ENCODE peak calls at places on chromosomes 2 and 18, in four cellular contexts. M, D, V and X are unnamed samples. For H3K4me1 and H3K27me3, the result is how much of the 10 kb centered on the place peaks cover.

GRCh38 chr2:67169417-67170140 is 227.6 kb upstream of the ETAA1 start:
- DNase-seq in D (no peak), M (no peak), V (no peak), X (no peak)

GRCh38 chr18:36408606-36409005 is 111.1 kb downstream of the FHOD3 start:
- DNase-seq in D (no peak), M (no peak), V (no peak), X (no peak)

GRCh38 chr2:119649364-119649917 is 29.6 kb upstream of the TMEM177 start:
- DNase-seq in M (no peak), D (no peak), V (no peak), X (no peak)

GRCh38 chr18:21306368-21306767 is 64.3 kb downstream of the GREB1L start:
- DNase-seq in D (no peak), V (no peak), M (no peak), X (no peak)

GRCh38 chr2:232941400-232941799 is 71.3 kb downstream of the SNORC start:
- DNase-seq in V (no peak), M (no peak), D (no peak), X (no peak)

GRCh38 chr18:60684843-60685513 is 312.4 kb upstream of the MC4R start:
- DNase-seq in V (no peak), D (no peak), M (no peak), X (no peak)

GRCh38 chr2:28437918-28438317 is 45.3 kb downstream of the FOSL2 start:
- DNase-seq in D (no peak), V (no peak), M (no peak), X (no peak)

GRCh38 chr18:4789506-4789905 is 334.4 kb upstream of the DLGAP1 start:
- DNase-seq in D (no peak), M (no peak), V (no peak), X (no peak)

GRCh38 chr2:57376985-57377384 is 669.6 kb upstream of the VRK2 start:
- DNase-seq in M (no peak), D (no peak), V (no peak), X (no peak)

GRCh38 chr2:225398372-225398771 is 1.1 kb upstream of the NYAP2 start:
- DNase-seq in D (no peak), M (no peak), V (no peak), X (no peak)

GRCh38 chr2:95050385-95051300 is 25.1 kb downstream of the MAL start:
- DNase-seq in M (no peak), V (no peak), D (no peak), X (no peak)

GRCh38 chr18:12043811-12044210 is 49.8 kb upstream of the ANKRD62 start:
- DNase-seq in D (no peak), V (no peak), M (no peak), X (no peak)

GRCh38 chr18:55150001-55150400 is 190.7 kb upstream of the CCDC68 start:
- DNase-seq in D (peak), M (no peak), V (no peak), X (no peak)

GRCh38 chr2:24891201-24891600 is 28.8 kb downstream of the ADCY3 start:
- DNase-seq in D (no peak), V (no peak), M (no peak), X (no peak)

GRCh38 chr2:102091908-102092307 is 50.6 kb upstream of the IL1R1 start:
- DNase-seq in M (no peak), V (no peak), D (no peak), X (no peak)

GRCh38 chr2:144465723-144466122 is 54.2 kb downstream of the ZEB2 start:
- DNase-seq in V (no peak), M (no peak), D (no peak), X (no peak)

GRCh38 chr2:144462266-144462665 is 57.7 kb downstream of the ZEB2 start:
- DNase-seq in M (no peak), D (no peak), V (no peak), X (no peak)

GRCh38 chr2:144467479-144468210 is 52.3 kb downstream of the ZEB2 start:
- DNase-seq in V (no peak), M (no peak), D (no peak), X (no peak)

GRCh38 chr2:144466637-144467036 is 53.3 kb downstream of the ZEB2 start:
- DNase-seq in V (no peak), M (no peak), D (no peak), X (no peak)

DNA sequence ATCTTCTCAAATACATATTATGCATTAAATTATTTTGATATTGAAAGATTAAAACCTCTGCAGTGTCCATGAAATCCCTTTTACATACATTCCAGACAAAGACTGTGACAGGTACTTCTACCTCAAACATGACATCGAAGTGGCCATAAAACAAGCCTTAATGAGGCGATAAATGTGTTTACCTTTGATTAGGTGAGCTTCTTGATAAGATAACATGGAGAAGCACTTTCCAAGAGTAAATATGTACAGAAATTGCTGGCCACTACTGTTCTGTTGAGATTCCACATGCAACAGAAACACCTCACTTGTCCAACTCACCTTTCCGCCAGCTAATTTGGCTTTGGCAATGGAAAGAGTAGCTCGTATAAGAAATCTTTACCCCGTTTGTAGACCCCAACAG is 55.2 kb downstream of the ZEB2 start:
- DNase-seq in M (no peak), V (no peak), D (no peak), X (no peak)
- H3K4me1 ChIP-seq in M (under half), V (under half), D (half or more), X (under half)

GRCh38 chr2:593354-594026 is 83.7 kb downstream of the TMEM18 start:
- DNase-seq in M (no peak), V (no peak), D (no peak), X (no peak)

GRCh38 chr2:588041-588645 is 89.1 kb downstream of the TMEM18 start:
- DNase-seq in V (no peak), D (no peak), M (no peak), X (no peak)

GRCh38 chr2:592737-593136 is 84.5 kb downstream of the TMEM18 start:
- DNase-seq in V (no peak), M (no peak), D (no peak), X (no peak)

GRCh38 chr2:589551-589950 is 87.7 kb downstream of the TMEM18 start:
- DNase-seq in V (no peak), D (no peak), M (no peak), X (no peak)

DNA sequence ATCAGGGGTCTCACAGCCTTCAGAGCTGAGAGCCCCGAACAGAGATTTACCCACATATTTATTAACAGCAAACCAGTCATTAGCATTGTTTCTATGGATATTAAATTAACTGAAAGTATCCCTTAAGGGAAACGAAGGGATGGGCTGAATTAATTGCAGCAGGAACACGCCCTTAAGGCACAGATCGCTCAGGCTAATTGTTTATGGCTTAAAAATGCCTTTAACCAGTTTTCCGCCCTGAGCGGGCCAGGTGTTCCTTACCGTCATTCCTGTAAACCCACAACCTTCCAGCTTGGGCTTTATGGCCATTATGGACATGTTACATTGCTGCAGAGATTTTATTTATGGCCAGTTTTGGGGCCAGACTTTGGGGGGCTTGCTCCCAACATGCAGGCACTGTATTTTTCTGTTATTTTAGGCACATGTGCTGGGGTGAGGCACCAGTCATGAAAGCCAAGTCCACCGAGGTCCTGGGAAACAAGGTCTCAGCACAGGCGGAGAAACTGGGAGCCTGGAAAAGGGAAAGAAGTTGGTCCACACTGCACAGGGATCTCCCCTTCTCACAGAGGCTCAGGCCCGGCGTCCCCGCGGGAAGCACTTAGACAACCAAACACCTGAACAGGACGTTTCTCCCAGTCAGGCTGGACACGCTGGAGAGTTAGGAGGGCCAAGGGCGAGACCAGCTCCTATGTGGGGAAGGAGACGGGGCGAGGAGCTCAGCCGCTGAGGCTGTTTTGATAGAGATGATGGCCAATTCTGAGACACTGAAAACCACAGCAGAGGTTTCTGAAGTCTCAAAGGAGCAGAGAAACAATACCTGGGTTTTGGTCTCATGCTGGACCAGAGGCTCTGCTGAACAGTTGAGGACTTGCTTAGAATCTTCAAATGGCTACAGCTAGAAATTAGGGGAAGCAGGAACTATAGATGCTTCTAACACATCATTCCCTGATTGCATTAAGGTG is 86.7 kb downstream of the TMEM18 start:
- DNase-seq in D (no peak), V (no peak), M (no peak), X (no peak)
- H3K27me3 ChIP-seq in D (under half), V (under half), M (under half), X (under half)

GRCh38 chr18:47284691-47285370 is 33.4 kb upstream of the SKOR2 start:
- DNase-seq in M (no peak), D (no peak), V (no peak), X (no peak)

GRCh38 chr18:47287911-47288635 is 36.6 kb upstream of the SKOR2 start:
- DNase-seq in M (no peak), V (no peak), D (no peak), X (no peak)

GRCh38 chr18:47286776-47287410 is 35.4 kb upstream of the SKOR2 start:
- DNase-seq in D (no peak), V (no peak), M (no peak), X (no peak)

GRCh38 chr18:47285456-47285855 is 34.0 kb upstream of the SKOR2 start:
- DNase-seq in M (no peak), D (no peak), V (no peak), X (no peak)

DNA sequence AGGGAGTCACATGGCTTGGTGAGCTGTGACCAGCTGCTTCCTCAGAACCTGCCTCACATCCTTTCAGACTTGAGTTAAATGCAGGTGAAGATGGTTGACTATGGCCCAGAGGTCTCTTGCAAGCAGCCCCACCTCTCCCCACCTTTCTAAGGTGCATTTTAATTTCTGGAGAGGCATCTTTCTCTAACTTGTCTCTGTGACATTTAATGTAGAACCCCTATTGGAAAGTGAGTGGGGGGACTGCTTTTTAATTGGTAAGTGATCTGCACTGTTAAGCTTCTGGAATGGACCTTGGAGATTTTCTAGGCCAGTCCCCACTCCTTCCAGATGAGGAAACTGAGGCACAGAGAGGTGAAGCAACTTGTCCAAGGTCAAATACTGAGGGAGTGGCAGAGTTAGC is 37.3 kb upstream of the SKOR2 start:
- DNase-seq in V (no peak), D (no peak), M (no peak), X (no peak)
- H3K4me1 ChIP-seq in V (under half), D (under half), M (under half), X (under half)

GRCh38 chr2:99821039-99821438 is 321.4 kb downstream of the AFF3 start:
- DNase-seq in V (no peak), M (no peak), D (no peak), X (no peak)

GRCh38 chr2:99825630-99826029 is 316.8 kb downstream of the AFF3 start:
- DNase-seq in D (no peak), M (no peak), V (no peak), X (no peak)

GRCh38 chr2:99819766-99820165 is 322.6 kb downstream of the AFF3 start:
- DNase-seq in V (no peak), D (no peak), M (no peak), X (no peak)

GRCh38 chr2:99821572-99822369 is 320.6 kb downstream of the AFF3 start:
- DNase-seq in V (no peak), M (no peak), D (no peak), X (no peak)

GRCh38 chr2:99822487-99823218 is 319.7 kb downstream of the AFF3 start:
- DNase-seq in D (no peak), V (no peak), M (no peak), X (no peak)
- H3K27me3 ChIP-seq in D (under half), V (under half), M (under half), X (under half)